ENCODE peak calls at places on chromosomes 13 and 19, in four cellular contexts. Y is heart right ventricle, K is A549, J is tibial artery. U is an unnamed sample.

GRCh38 chr19:33054623-33055022 is 10.1 kb downstream of the RHPN2 start:
- DNase-seq in Y (no peak), K (no peak), J (no peak), U (peak)

GRCh38 chr13:30872685-30873443 is 33.2 kb upstream of the MEDAG start:
- DNase-seq in Y (peak), K (no peak), J (peak), U (no peak)

GRCh38 chr13:83024955-83025594 is 857.2 kb downstream of the SLITRK1 start:
- DNase-seq in Y (no peak), K (no peak), J (no peak), U (no peak)

GRCh38 chr19:51142119-51142518 is at the start of gene SIGLEC7:
- DNase-seq in Y (peak), K (no peak), J (no peak), U (no peak)

GRCh38 chr19:5128932-5129389 is 160.0 kb downstream of the KDM4B start:
- DNase-seq in Y (peak), K (no peak), J (peak), U (no peak)

GRCh38 chr13:34246511-34246910 is 428.6 kb downstream of the RFC3 start:
- DNase-seq in Y (no peak), K (no peak), J (no peak), U (peak)

GRCh38 chr13:49652691-49653305 is 24.5 kb downstream of the ARL11 start:
- DNase-seq in Y (no peak), K (peak), J (no peak), U (peak)

GRCh38 chr19:6056801-6057650 is 53.3 kb downstream of the RFX2 start:
- DNase-seq in Y (peak), K (peak), J (peak), U (peak)

GRCh38 chr13:40589285-40590109 is 76.9 kb downstream of the FOXO1 start:
- DNase-seq in Y (no peak), K (no peak), J (no peak), U (peak)

GRCh38 chr13:32752997-32753606 is 166.8 kb downstream of the PDS5B start:
- DNase-seq in Y (no peak), K (no peak), J (no peak), U (no peak)

GRCh38 chr19:29260477-29261317 is 47.7 kb upstream of the UQCRFS1 start:
- DNase-seq in Y (no peak), K (no peak), J (no peak), U (no peak)

GRCh38 chr13:93262729-93263128 is 36.1 kb downstream of the GPC6 start:
- DNase-seq in Y (no peak), K (no peak), J (no peak), U (peak)

DNA sequence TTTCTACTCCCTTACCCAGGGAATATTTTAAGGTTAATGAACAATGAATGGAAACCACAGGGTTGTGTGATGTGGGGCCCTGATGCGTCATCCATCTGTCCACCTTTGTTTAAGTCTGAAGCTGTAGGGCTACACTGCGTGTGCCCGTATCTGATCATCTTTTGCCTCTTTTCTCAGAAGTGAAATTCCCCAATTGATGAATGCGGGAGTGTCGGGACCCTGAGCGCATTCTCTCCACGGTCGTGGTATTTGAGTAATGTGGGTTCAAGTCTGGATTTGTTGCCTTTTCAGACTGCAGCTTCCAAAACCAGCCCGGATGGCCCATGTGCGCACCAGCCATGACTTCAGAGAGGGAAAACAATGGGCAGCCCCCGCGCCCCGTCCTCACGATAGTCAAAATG is 112.3 kb downstream of the COL4A2 start:
- DNase-seq in Y (no peak), K (peak), J (no peak), U (no peak)
- H3K27ac ChIP-seq in Y (peak), K (peak), J (peak), U (no peak)

GRCh38 chr19:1383311-1384084 is at the start of gene NDUFS7:
- DNase-seq in Y (peak), K (peak), J (peak), U (peak)
- TF ChIP-seq CTCF in Y (peak), K (peak), J (peak), U (no peak)

GRCh38 chr19:39409207-39409885 is 2.7 kb downstream of the ZFP36 start:
- DNase-seq in Y (peak), K (peak), J (peak), U (peak)

GRCh38 chr19:39406656-39407393 is at the start of gene ZFP36:
- DNase-seq in Y (peak), K (peak), J (peak), U (peak)

GRCh38 chr19:39408392-39409206 is 2.0 kb downstream of the ZFP36 start:
- DNase-seq in Y (no peak), K (no peak), J (no peak), U (no peak)

GRCh38 chr19:39407394-39407643 is 672 bp downstream of the ZFP36 start:
- DNase-seq in Y (no peak), K (no peak), J (no peak), U (no peak)

DNA sequence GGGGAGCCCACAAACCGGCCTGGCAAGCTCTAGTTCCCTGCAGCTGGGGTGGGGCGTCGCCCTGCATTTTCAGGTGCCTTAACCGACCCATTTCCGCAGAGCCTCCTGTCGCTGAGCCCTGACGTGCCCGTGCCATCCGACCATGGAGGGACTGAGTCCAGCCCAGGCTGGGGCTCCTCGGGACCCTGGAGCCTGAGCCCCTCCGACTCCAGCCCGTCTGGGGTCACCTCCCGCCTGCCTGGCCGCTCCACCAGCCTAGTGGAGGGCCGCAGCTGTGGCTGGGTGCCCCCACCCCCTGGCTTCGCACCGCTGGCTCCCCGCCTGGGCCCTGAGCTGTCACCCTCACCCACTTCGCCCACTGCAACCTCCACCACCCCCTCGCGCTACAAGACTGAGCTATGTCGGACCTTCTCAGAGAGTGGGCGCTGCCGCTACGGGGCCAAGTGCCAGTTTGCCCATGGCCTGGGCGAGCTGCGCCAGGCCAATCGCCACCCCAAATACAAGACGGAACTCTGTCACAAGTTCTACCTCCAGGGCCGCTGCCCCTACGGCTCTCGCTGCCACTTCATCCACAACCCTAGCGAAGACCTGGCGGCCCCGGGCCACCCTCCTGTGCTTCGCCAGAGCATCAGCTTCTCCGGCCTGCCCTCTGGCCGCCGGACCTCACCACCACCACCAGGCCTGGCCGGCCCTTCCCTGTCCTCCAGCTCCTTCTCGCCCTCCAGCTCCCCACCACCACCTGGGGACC is 1.2 kb downstream of the ZFP36 start:
- DNase-seq in Y (peak), K (no peak), J (no peak), U (no peak)
- H3K27ac ChIP-seq in Y (peak), K (peak), J (peak), U (peak)

GRCh38 chr19:49832556-49832955 is 14.5 kb downstream of the MED25 start:
- DNase-seq in Y (no peak), K (no peak), J (no peak), U (no peak)
- TF ChIP-seq CTCF in Y (no peak), K (no peak), J (no peak), U (no peak)

GRCh38 chr13:105365831-105366230 is 1169.6 kb downstream of the EFNB2 start:
- DNase-seq in Y (no peak), K (no peak), J (no peak), U (no peak)
- H3K27ac ChIP-seq in Y (no peak), K (no peak), J (no peak), U (no peak)

DNA sequence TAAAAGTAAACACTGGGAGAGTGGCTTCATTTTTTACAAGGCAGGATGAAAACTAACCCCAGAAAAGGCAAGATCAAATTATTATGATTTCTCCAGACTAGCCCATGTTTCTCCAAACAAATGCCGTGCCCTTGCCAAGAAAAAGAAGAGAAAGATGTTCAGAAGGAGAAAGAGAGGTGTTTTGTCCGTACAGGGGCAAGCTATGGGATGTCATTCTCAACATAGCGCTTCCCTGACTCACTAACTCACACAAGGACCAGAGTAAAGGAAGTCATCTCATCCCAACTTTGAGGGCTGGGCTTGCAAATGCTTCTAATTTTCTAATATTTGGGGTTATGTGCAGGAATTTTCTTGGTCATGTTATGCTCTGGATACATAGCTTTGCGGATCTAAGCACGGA is 224.2 kb upstream of the MAB21L1 start:
- DNase-seq in Y (no peak), K (no peak), J (no peak), U (no peak)
- TF ChIP-seq CTCF in Y (no peak), K (no peak), J (no peak), U (no peak)

U was measured in RWPE1.